ENCODE peak calls at places on chromosomes 12 and 14, in six cellular contexts. One of them, this sample, is unnamed.

GRCh38 chr12:124513297-124513867 is 54.0 kb downstream of the NCOR2 start:
- DNase-seq in suprapubic skin: no peak
- DNase-seq in upper lobe of right lung: no peak
- DNase-seq in AG04449: no peak
- DNase-seq in transverse colon: no peak
- DNase-seq in GM23248: no peak
- DNase-seq in this sample: no peak

GRCh38 chr12:3332190-3332589 is 158.8 kb upstream of the PRMT8 start:
- DNase-seq in suprapubic skin: no peak
- DNase-seq in upper lobe of right lung: no peak
- DNase-seq in AG04449: no peak
- DNase-seq in transverse colon: no peak
- DNase-seq in GM23248: peak; percentile 58
- DNase-seq in this sample: no peak

GRCh38 chr12:117166107-117166506 is 24.2 kb downstream of the FBXO21 start:
- DNase-seq in suprapubic skin: no peak
- DNase-seq in upper lobe of right lung: no peak
- DNase-seq in AG04449: no peak
- DNase-seq in transverse colon: no peak
- DNase-seq in GM23248: no peak
- DNase-seq in this sample: no peak

GRCh38 chr14:35088514-35088913 is 33.3 kb downstream of the PPP2R3C start:
- DNase-seq in suprapubic skin: no peak
- DNase-seq in upper lobe of right lung: no peak
- DNase-seq in AG04449: no peak
- DNase-seq in transverse colon: no peak
- DNase-seq in GM23248: no peak
- DNase-seq in this sample: no peak

GRCh38 chr14:22099942-22100763 is 426.5 kb upstream of the OR4E1 start:
- DNase-seq in suprapubic skin: peak; percentile 84
- DNase-seq in upper lobe of right lung: no peak
- DNase-seq in AG04449: no peak
- DNase-seq in transverse colon: peak; percentile 58
- DNase-seq in GM23248: peak; percentile 60
- DNase-seq in this sample: peak; percentile 8

GRCh38 chr14:76842414-76842813 is 16.2 kb downstream of the LRRC74A start:
- DNase-seq in suprapubic skin: no peak
- DNase-seq in upper lobe of right lung: no peak
- DNase-seq in AG04449: no peak
- DNase-seq in transverse colon: no peak
- DNase-seq in GM23248: no peak
- DNase-seq in this sample: no peak

GRCh38 chr14:55562135-55562534 is 17.9 kb upstream of the KTN1 start:
- DNase-seq in suprapubic skin: no peak
- DNase-seq in upper lobe of right lung: no peak
- DNase-seq in AG04449: no peak
- DNase-seq in transverse colon: no peak
- DNase-seq in GM23248: no peak
- DNase-seq in this sample: no peak

GRCh38 chr14:64540208-64541202 is at the start of gene HSPA2:
- DNase-seq in suprapubic skin: peak; percentile 99
- DNase-seq in upper lobe of right lung: peak; percentile 100
- DNase-seq in AG04449: peak; percentile 98
- DNase-seq in transverse colon: peak; percentile 99
- DNase-seq in GM23248: peak; percentile 100
- DNase-seq in this sample: peak; percentile 99

GRCh38 chr14:52266179-52266578 is 1.3 kb upstream of the PTGDR start:
- DNase-seq in suprapubic skin: no peak
- DNase-seq in upper lobe of right lung: no peak
- DNase-seq in AG04449: no peak
- DNase-seq in transverse colon: no peak
- DNase-seq in GM23248: peak; percentile 88
- DNase-seq in this sample: no peak

GRCh38 chr12:122111070-122111750 is 32.7 kb downstream of the MLXIP start:
- DNase-seq in suprapubic skin: no peak
- DNase-seq in upper lobe of right lung: no peak
- DNase-seq in AG04449: no peak
- DNase-seq in transverse colon: peak; percentile 71
- DNase-seq in GM23248: peak; percentile 44
- DNase-seq in this sample: no peak

GRCh38 chr14:103199141-103199540 is 75.9 kb downstream of the TNFAIP2 start:
- DNase-seq in suprapubic skin: peak; percentile 70
- DNase-seq in upper lobe of right lung: no peak
- DNase-seq in AG04449: no peak
- DNase-seq in transverse colon: no peak
- DNase-seq in GM23248: peak; percentile 88
- DNase-seq in this sample: peak; percentile 8

GRCh38 chr12:12010277-12011031 is 60.3 kb upstream of the BCL2L14 start:
- DNase-seq in suprapubic skin: no peak
- DNase-seq in upper lobe of right lung: peak; percentile 76
- DNase-seq in AG04449: no peak
- DNase-seq in transverse colon: peak; percentile 41
- DNase-seq in GM23248: peak; percentile 68
- DNase-seq in this sample: no peak

GRCh38 chr12:12008931-12009611 is 61.7 kb upstream of the BCL2L14 start:
- DNase-seq in suprapubic skin: no peak
- DNase-seq in upper lobe of right lung: no peak
- DNase-seq in AG04449: no peak
- DNase-seq in transverse colon: no peak
- DNase-seq in GM23248: peak; percentile 73
- DNase-seq in this sample: no peak

GRCh38 chr12:12007001-12007712 is 63.6 kb upstream of the BCL2L14 start:
- DNase-seq in suprapubic skin: no peak
- DNase-seq in upper lobe of right lung: no peak
- DNase-seq in AG04449: no peak
- DNase-seq in transverse colon: no peak
- DNase-seq in GM23248: peak; percentile 58
- DNase-seq in this sample: no peak

GRCh38 chr12:12007713-12008231 is 63.0 kb upstream of the BCL2L14 start:
- DNase-seq in suprapubic skin: no peak
- DNase-seq in upper lobe of right lung: no peak
- DNase-seq in AG04449: no peak
- DNase-seq in transverse colon: no peak
- DNase-seq in GM23248: no peak
- DNase-seq in this sample: no peak

DNA sequence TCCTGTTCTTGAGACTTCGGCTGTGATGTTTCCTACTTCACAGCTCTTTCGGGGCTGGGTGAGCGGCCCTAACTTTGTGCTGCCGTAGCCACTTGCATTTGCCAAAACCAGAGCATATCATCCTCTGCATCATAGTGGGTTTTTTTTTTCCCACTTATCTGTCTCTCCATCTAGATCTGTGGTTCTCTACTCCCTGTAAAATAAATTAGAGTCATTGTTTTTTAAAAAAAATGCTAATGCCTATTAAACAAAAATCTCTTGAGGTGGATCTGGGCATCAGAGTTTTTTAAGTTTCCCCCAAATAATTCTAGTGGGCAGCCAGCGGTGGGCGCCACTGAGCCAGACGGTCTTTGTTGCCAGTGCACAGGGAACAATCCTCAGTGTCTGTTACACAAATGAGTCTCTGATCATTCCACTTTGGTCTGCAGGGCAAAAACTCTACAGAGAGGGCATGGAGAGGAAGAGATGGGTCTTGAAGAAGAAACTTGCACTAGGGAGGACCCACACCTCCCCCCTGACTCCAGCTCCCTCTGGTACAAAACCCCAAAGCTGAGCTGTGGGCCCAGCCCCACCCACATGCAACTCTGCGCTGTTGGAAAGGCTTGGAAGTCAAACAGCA is 62.4 kb upstream of the BCL2L14 start:
- DNase-seq in suprapubic skin: no peak
- DNase-seq in upper lobe of right lung: no peak
- DNase-seq in AG04449: no peak
- DNase-seq in transverse colon: peak; percentile 20
- DNase-seq in GM23248: no peak
- DNase-seq in this sample: no peak
- H3K4me3 ChIP-seq in suprapubic skin: no peak overlapping the region
- H3K4me3 ChIP-seq in upper lobe of right lung: no peak overlapping the region
- H3K4me3 ChIP-seq in AG04449: no peak overlapping the region
- H3K4me3 ChIP-seq in transverse colon: no peak overlapping the region
- H3K4me3 ChIP-seq in GM23248: no peak overlapping the region
- H3K4me3 ChIP-seq in this sample: no peak overlapping the region

GRCh38 chr14:72665259-72665658 is 228.6 kb downstream of the DPF3 start:
- DNase-seq in suprapubic skin: no peak
- DNase-seq in upper lobe of right lung: no peak
- DNase-seq in AG04449: peak; percentile 94
- DNase-seq in transverse colon: no peak
- DNase-seq in GM23248: peak; percentile 96
- DNase-seq in this sample: peak; percentile 96
- H3K4me3 ChIP-seq in suprapubic skin: no peak overlapping the region
- H3K4me3 ChIP-seq in upper lobe of right lung: no peak overlapping the region
- H3K4me3 ChIP-seq in AG04449: no peak overlapping the region
- H3K4me3 ChIP-seq in transverse colon: no peak overlapping the region
- H3K4me3 ChIP-seq in GM23248: peak overlapping the region; percentile 53
- H3K4me3 ChIP-seq in this sample: peak overlapping the region; percentile 47

GRCh38 chr12:55658635-55659391 is 22.1 kb downstream of the OR10P1 start:
- DNase-seq in suprapubic skin: no peak
- DNase-seq in upper lobe of right lung: no peak
- DNase-seq in AG04449: no peak
- DNase-seq in transverse colon: no peak
- DNase-seq in GM23248: peak; percentile 14
- DNase-seq in this sample: no peak

GRCh38 chr12:55658212-55658611 is 21.5 kb downstream of the OR10P1 start:
- DNase-seq in suprapubic skin: no peak
- DNase-seq in upper lobe of right lung: no peak
- DNase-seq in AG04449: no peak
- DNase-seq in transverse colon: no peak
- DNase-seq in GM23248: no peak
- DNase-seq in this sample: no peak

GRCh38 chr12:55663391-55663790 is 26.7 kb downstream of the OR10P1 start:
- DNase-seq in suprapubic skin: no peak
- DNase-seq in upper lobe of right lung: no peak
- DNase-seq in AG04449: no peak
- DNase-seq in transverse colon: no peak
- DNase-seq in GM23248: no peak
- DNase-seq in this sample: no peak

GRCh38 chr12:55657282-55657681 is 20.6 kb downstream of the OR10P1 start:
- DNase-seq in suprapubic skin: no peak
- DNase-seq in upper lobe of right lung: no peak
- DNase-seq in AG04449: no peak
- DNase-seq in transverse colon: no peak
- DNase-seq in GM23248: no peak
- DNase-seq in this sample: no peak

GRCh38 chr12:55659486-55660385 is 23.0 kb downstream of the OR10P1 start:
- DNase-seq in suprapubic skin: no peak
- DNase-seq in upper lobe of right lung: no peak
- DNase-seq in AG04449: no peak
- DNase-seq in transverse colon: peak; percentile 28
- DNase-seq in GM23248: peak; percentile 73
- DNase-seq in this sample: no peak
- H3K4me3 ChIP-seq in suprapubic skin: no peak overlapping the region
- H3K4me3 ChIP-seq in upper lobe of right lung: no peak overlapping the region
- H3K4me3 ChIP-seq in AG04449: no peak overlapping the region
- H3K4me3 ChIP-seq in transverse colon: no peak overlapping the region
- H3K4me3 ChIP-seq in GM23248: no peak overlapping the region
- H3K4me3 ChIP-seq in this sample: no peak overlapping the region

GRCh38 chr12:57896437-57897201 is 44.7 kb upstream of the ATP23 start:
- DNase-seq in suprapubic skin: peak; percentile 86
- DNase-seq in upper lobe of right lung: peak; percentile 88
- DNase-seq in AG04449: no peak
- DNase-seq in transverse colon: peak; percentile 79
- DNase-seq in GM23248: peak; percentile 77
- DNase-seq in this sample: peak; percentile 37

GRCh38 chr12:57899010-57899662 is 42.2 kb upstream of the ATP23 start:
- DNase-seq in suprapubic skin: no peak
- DNase-seq in upper lobe of right lung: peak; percentile 74
- DNase-seq in AG04449: no peak
- DNase-seq in transverse colon: peak; percentile 73
- DNase-seq in GM23248: peak; percentile 74
- DNase-seq in this sample: peak; percentile 51

GRCh38 chr12:57898308-57898970 is 42.9 kb upstream of the ATP23 start:
- DNase-seq in suprapubic skin: no peak
- DNase-seq in upper lobe of right lung: no peak
- DNase-seq in AG04449: no peak
- DNase-seq in transverse colon: peak; percentile 48
- DNase-seq in GM23248: peak; percentile 15
- DNase-seq in this sample: no peak

GRCh38 chr12:57896139-57896436 is 45.3 kb upstream of the ATP23 start:
- DNase-seq in suprapubic skin: no peak
- DNase-seq in upper lobe of right lung: no peak
- DNase-seq in AG04449: no peak
- DNase-seq in transverse colon: no peak
- DNase-seq in GM23248: peak; percentile 57
- DNase-seq in this sample: no peak

DNA sequence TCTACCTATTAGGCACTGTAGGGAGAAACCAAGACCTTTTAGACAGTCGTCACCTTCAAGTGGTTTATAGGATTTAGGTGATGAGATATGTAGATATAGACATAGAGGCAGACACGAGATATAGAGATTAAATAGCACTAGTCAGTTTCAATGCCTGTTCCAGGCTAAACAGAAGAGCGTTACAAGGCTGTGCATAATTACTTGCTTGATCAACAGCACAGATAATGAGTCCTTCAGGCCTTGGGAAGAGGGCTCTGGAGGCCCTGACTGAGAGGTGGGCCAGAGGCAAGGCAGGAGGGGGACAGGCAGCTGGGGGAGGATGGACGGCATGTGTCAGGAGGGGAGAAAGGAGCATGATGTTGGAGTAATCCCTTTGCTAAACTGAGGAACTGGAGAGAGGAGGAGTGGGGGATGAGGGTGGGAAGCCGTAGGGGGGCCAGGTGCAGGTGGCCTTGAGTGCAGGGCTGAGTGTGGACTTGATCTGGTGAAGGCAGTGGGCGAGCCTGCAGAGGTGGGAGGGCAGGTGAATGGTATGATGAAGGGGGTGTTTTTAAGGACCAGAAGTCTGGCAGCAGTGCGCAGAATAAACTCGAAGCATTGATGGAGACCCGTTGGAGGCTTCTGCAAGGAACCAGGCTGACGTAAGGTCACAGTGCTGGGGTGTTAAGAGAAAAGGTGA is 43.9 kb upstream of the ATP23 start:
- DNase-seq in suprapubic skin: no peak
- DNase-seq in upper lobe of right lung: no peak
- DNase-seq in AG04449: no peak
- DNase-seq in transverse colon: no peak
- DNase-seq in GM23248: no peak
- DNase-seq in this sample: no peak
- H3K4me3 ChIP-seq in suprapubic skin: peak overlapping the region; percentile 52
- H3K4me3 ChIP-seq in upper lobe of right lung: peak overlapping the region; percentile 60
- H3K4me3 ChIP-seq in AG04449: peak overlapping the region; percentile 44
- H3K4me3 ChIP-seq in transverse colon: no peak overlapping the region
- H3K4me3 ChIP-seq in GM23248: peak overlapping the region; percentile 65
- H3K4me3 ChIP-seq in this sample: peak overlapping the region; percentile 45

GRCh38 chr14:99035712-99036593 is 236.0 kb downstream of the BCL11B start:
- DNase-seq in suprapubic skin: peak; percentile 92
- DNase-seq in upper lobe of right lung: peak; percentile 78
- DNase-seq in AG04449: peak; percentile 84
- DNase-seq in transverse colon: peak; percentile 57
- DNase-seq in GM23248: peak; percentile 99
- DNase-seq in this sample: peak; percentile 77
- H3K4me3 ChIP-seq in suprapubic skin: peak overlapping the region; percentile 21
- H3K4me3 ChIP-seq in upper lobe of right lung: peak overlapping the region; percentile 14
- H3K4me3 ChIP-seq in AG04449: peak overlapping the region; percentile 12
- H3K4me3 ChIP-seq in transverse colon: no peak overlapping the region
- H3K4me3 ChIP-seq in GM23248: peak overlapping the region; percentile 47
- H3K4me3 ChIP-seq in this sample: no peak overlapping the region

This sample was measured in AG04450.